ENCODE peak calls at places on chromosomes 12 and 14, in nine cellular contexts. R is HCT116, W is stomach, K is GM12892, P is sigmoid colon, D is suprapubic skin, B is HepG2, M is endothelial cell of umbilical vein, G is prostate gland. O is an unnamed sample.

GRCh38 chr12:4307593-4308333 is 13.2 kb upstream of the TIGAR start:
- DNase-seq in R (peak), W (peak), K (no peak), P (peak), D (no peak), B (peak), M (peak), G (peak), O (peak)

GRCh38 chr12:99455350-99456037 is 192.1 kb upstream of the GARIN6 start:
- DNase-seq in R (peak), W (no peak), K (no peak), P (no peak), D (no peak), B (no peak), M (no peak), G (no peak), O (no peak)

GRCh38 chr14:70013269-70013873 is 134.2 kb downstream of the SMOC1 start:
- DNase-seq in R (peak), W (peak), K (peak), P (no peak), D (no peak), B (peak), M (peak), G (no peak), O (peak)

GRCh38 chr14:72792051-72792788 is 101.7 kb downstream of the DPF3 start:
- DNase-seq in R (no peak), W (no peak), K (no peak), P (no peak), D (no peak), B (no peak), M (no peak), G (no peak), O (no peak)

GRCh38 chr14:64040044-64040443 is 187.2 kb downstream of the SYNE2 start:
- DNase-seq in R (no peak), W (no peak), K (no peak), P (no peak), D (no peak), B (no peak), M (peak), G (no peak), O (no peak)

GRCh38 chr12:49515266-49515665 is 23.6 kb upstream of the KCNH3 start:
- DNase-seq in R (no peak), W (no peak), K (no peak), P (no peak), D (no peak), B (no peak), M (peak), G (no peak), O (no peak)

GRCh38 chr12:78963439-78964222 is 99.1 kb downstream of the SYT1 start:
- DNase-seq in R (peak), W (no peak), K (no peak), P (no peak), D (no peak), B (no peak), M (no peak), G (no peak), O (no peak)

GRCh38 chr12:48934312-48934706 is 9.0 kb upstream of the FKBP11 start:
- DNase-seq in R (no peak), W (no peak), K (no peak), P (peak), D (no peak), B (peak), M (no peak), G (no peak), O (no peak)

GRCh38 chr12:99810718-99811593 is 163.4 kb downstream of the GARIN6 start:
- DNase-seq in R (peak), W (no peak), K (no peak), P (no peak), D (no peak), B (peak), M (peak), G (no peak), O (no peak)

GRCh38 chr12:82554529-82554928 is 132.2 kb upstream of the TMTC2 start:
- DNase-seq in R (no peak), W (no peak), K (no peak), P (no peak), D (no peak), B (no peak), M (peak), G (no peak), O (no peak)

GRCh38 chr14:104361921-104362681 is 217.5 kb upstream of the C14orf180 start:
- DNase-seq in R (no peak), W (peak), K (no peak), P (peak), D (peak), B (no peak), M (no peak), G (no peak), O (no peak)

GRCh38 chr12:124829008-124829707 is 34.5 kb downstream of the SCARB1 start:
- DNase-seq in R (no peak), W (no peak), K (no peak), P (no peak), D (no peak), B (peak), M (no peak), G (no peak), O (peak)

GRCh38 chr14:61271552-61271951 is 9.6 kb downstream of the TMEM30B start:
- DNase-seq in R (no peak), W (no peak), K (no peak), P (no peak), D (no peak), B (no peak), M (no peak), G (no peak), O (no peak)

GRCh38 chr14:89516173-89516572 is 99.1 kb upstream of the FOXN3 start:
- DNase-seq in R (no peak), W (no peak), K (no peak), P (no peak), D (no peak), B (no peak), M (no peak), G (no peak), O (no peak)

GRCh38 chr14:58077621-58078020 is 74.4 kb downstream of the ARMH4 start:
- DNase-seq in R (no peak), W (no peak), K (no peak), P (no peak), D (no peak), B (no peak), M (no peak), G (no peak), O (no peak)

GRCh38 chr12:101181776-101182175 is 28.3 kb downstream of the SLC5A8 start:
- DNase-seq in R (no peak), W (no peak), K (no peak), P (no peak), D (no peak), B (no peak), M (no peak), G (no peak), O (no peak)

GRCh38 chr12:100528471-100529139 is 44.9 kb upstream of the GAS2L3 start:
- DNase-seq in R (no peak), W (no peak), K (no peak), P (no peak), D (no peak), B (no peak), M (no peak), G (no peak), O (no peak)

GRCh38 chr12:53049582-53050318 is at the start of gene TNS2:
- DNase-seq in R (no peak), W (peak), K (peak), P (peak), D (peak), B (peak), M (peak), G (no peak), O (peak)

GRCh38 chr14:101103321-101103901 is 199.9 kb upstream of the RTL1 start:
- DNase-seq in R (no peak), W (peak), K (no peak), P (peak), D (peak), B (no peak), M (no peak), G (no peak), O (no peak)

GRCh38 chr12:53230971-53231858 is 794 bp downstream of the RARG start:
- DNase-seq in R (no peak), W (no peak), K (no peak), P (no peak), D (no peak), B (no peak), M (no peak), G (no peak), O (no peak)

GRCh38 chr14:35750202-35750904 is 58.7 kb downstream of the RALGAPA1 start:
- DNase-seq in R (no peak), W (no peak), K (no peak), P (no peak), D (no peak), B (no peak), M (no peak), G (no peak), O (no peak)

GRCh38 chr12:68831272-68831671 is 23.3 kb downstream of the MDM2 start:
- DNase-seq in R (no peak), W (no peak), K (no peak), P (no peak), D (no peak), B (no peak), M (no peak), G (no peak), O (no peak)

GRCh38 chr14:94129758-94130414 is 482 bp upstream of the IFI27L2 start:
- DNase-seq in R (peak), W (no peak), K (no peak), P (no peak), D (no peak), B (no peak), M (peak), G (no peak), O (no peak)

GRCh38 chr12:52515927-52516831 is 4.0 kb downstream of the KRT5 start:
- DNase-seq in R (no peak), W (no peak), K (no peak), P (no peak), D (peak), B (no peak), M (no peak), G (no peak), O (no peak)

GRCh38 chr12:116133149-116133548 is 144.3 kb downstream of the MED13L start:
- DNase-seq in R (no peak), W (no peak), K (no peak), P (no peak), D (no peak), B (peak), M (no peak), G (no peak), O (no peak)

GRCh38 chr14:94764573-94764972 is 5.3 kb downstream of the GSC start:
- DNase-seq in R (no peak), W (no peak), K (no peak), P (no peak), D (no peak), B (no peak), M (no peak), G (no peak), O (no peak)

GRCh38 chr12:130169256-130169655 is 7.0 kb downstream of the FZD10 start:
- DNase-seq in R (no peak), W (no peak), K (no peak), P (no peak), D (no peak), B (no peak), M (no peak), G (no peak), O (no peak)

GRCh38 chr12:68290126-68290525 is 36.7 kb upstream of the IL22 start:
- DNase-seq in R (no peak), W (no peak), K (peak), P (no peak), D (no peak), B (no peak), M (no peak), G (no peak), O (no peak)

GRCh38 chr12:108324678-108325358 is 14.3 kb downstream of the CMKLR1 start:
- DNase-seq in R (no peak), W (no peak), K (no peak), P (no peak), D (no peak), B (no peak), M (no peak), G (no peak), O (no peak)

GRCh38 chr14:106883218-106883692 is 1356.9 kb downstream of the TMEM121 start:
- DNase-seq in R (no peak), W (no peak), K (no peak), P (no peak), D (no peak), B (peak), M (no peak), G (no peak), O (no peak)

GRCh38 chr12:79680051-79680450 is 10.7 kb downstream of the PAWR start:
- DNase-seq in R (no peak), W (no peak), K (no peak), P (no peak), D (no peak), B (no peak), M (no peak), G (no peak), O (no peak)

GRCh38 chr14:99649219-99649618 is 4.3 kb downstream of the HHIPL1 start:
- DNase-seq in R (no peak), W (no peak), K (no peak), P (no peak), D (no peak), B (no peak), M (no peak), G (no peak), O (no peak)

GRCh38 chr14:72594099-72594901 is 299.6 kb downstream of the DPF3 start:
- DNase-seq in R (no peak), W (no peak), K (no peak), P (peak), D (no peak), B (no peak), M (no peak), G (no peak), O (no peak)

GRCh38 chr12:105596731-105597130 is 266.2 kb downstream of the C12orf75 start:
- DNase-seq in R (no peak), W (no peak), K (no peak), P (no peak), D (no peak), B (no peak), M (no peak), G (no peak), O (no peak)

GRCh38 chr12:17992002-17992656 is 97.9 kb downstream of the RERGL start:
- DNase-seq in R (peak), W (no peak), K (no peak), P (no peak), D (no peak), B (peak), M (peak), G (no peak), O (no peak)

GRCh38 chr12:16399110-16399509 is 51.7 kb downstream of the MGST1 start:
- DNase-seq in R (no peak), W (no peak), K (no peak), P (no peak), D (no peak), B (no peak), M (no peak), G (no peak), O (no peak)

GRCh38 chr14:32998433-32998832 is 59.8 kb downstream of the NPAS3 start:
- DNase-seq in R (no peak), W (no peak), K (no peak), P (no peak), D (no peak), B (no peak), M (peak), G (no peak), O (no peak)

GRCh38 chr12:96211989-96212388 is 17.8 kb downstream of the ELK3 start:
- DNase-seq in R (no peak), W (no peak), K (no peak), P (no peak), D (no peak), B (no peak), M (peak), G (no peak), O (no peak)
- TF ChIP-seq POLR2AphosphoS5 in R (no peak), W (no peak), K (no peak), P (no peak), D (no peak), B (no peak), M (peak), G (no peak), O (no peak)

GRCh38 chr14:68792830-68793733 is at the start of gene ZFP36L1:
- DNase-seq in R (peak), W (peak), K (no peak), P (peak), D (peak), B (peak), M (peak), G (peak), O (peak)

GRCh38 chr14:68791078-68791983 is 1.5 kb downstream of the ZFP36L1 start:
- DNase-seq in R (no peak), W (peak), K (no peak), P (no peak), D (no peak), B (no peak), M (peak), G (no peak), O (no peak)

GRCh38 chr14:68793734-68794129 is 865 bp upstream of the ZFP36L1 start:
- DNase-seq in R (no peak), W (no peak), K (no peak), P (no peak), D (no peak), B (no peak), M (no peak), G (no peak), O (no peak)

GRCh38 chr14:68790656-68791077 is 2.2 kb downstream of the ZFP36L1 start:
- DNase-seq in R (no peak), W (peak), K (no peak), P (no peak), D (no peak), B (no peak), M (peak), G (no peak), O (no peak)

DNA sequence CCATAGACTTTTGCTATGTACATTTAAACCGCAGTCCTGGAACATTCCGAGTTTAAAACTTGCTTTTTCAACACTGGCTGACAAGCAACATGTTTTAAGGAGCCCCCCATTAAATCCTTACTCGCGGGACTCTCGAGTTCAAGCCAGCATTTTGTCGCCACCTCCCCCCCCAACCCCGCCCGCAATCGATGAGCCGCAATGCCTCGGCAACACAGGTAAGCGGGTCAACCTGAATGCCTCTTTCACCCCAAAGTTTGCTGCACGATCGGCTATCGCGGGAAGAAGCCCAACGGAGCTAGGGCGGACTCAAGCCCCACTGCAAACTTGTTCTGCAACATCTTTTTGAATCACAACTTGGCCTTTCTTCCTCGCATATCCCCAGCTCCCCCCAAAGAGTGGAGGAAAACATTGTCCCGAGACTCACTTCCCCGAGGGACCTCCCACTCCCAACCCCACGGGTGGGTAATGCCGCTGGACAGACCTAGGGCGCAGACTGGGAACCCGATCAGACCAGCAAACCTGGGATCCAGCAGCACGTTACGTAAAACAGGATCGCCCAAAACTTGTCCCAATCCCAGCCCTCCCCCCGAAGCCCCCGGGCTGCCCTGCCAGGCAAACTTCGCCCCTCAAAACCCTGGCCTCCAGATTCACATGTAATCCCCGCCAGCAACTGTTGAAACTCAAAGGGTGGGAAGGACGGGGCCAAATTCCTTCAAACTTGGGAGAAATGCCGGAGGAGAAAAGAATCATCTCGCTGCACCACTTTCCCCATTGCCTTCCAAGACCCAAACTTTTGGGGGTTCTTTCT is 641 bp downstream of the ZFP36L1 start:
- DNase-seq in R (no peak), W (peak), K (no peak), P (peak), D (no peak), B (no peak), M (peak), G (no peak), O (no peak)
- TF ChIP-seq POLR2AphosphoS5 in R (peak), W (no peak), K (no peak), P (peak), D (peak), B (no peak), M (no peak), G (no peak), O (peak)

DNA sequence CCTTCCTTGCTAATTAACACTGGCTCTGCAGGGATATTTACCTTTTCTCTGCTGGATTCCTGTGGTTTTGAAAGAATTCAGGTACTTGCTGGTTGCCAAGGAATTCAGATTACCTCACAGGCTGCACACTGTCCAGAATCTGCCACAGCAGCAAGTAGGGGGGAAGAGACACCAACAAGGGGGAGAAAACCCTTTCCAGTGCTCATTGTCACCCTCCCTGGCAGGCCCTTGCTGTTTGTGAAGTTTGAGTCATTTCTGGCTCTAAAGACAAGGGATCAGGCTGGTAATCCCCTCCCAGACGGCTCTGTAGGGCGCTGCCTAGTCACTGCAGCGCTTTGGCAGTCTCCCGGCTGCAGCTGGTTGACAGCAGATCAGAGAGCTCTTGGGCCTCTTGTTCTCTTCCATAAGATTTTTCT is 50.8 kb downstream of the TTLL5 start:
- DNase-seq in R (peak), W (peak), K (no peak), P (peak), D (peak), B (peak), M (peak), G (peak), O (peak)
- TF ChIP-seq POLR2AphosphoS5 in R (no peak), W (no peak), K (no peak), P (no peak), D (no peak), B (no peak), M (no peak), G (peak), O (no peak)

GRCh38 chr14:66045572-66046021 is 440.6 kb upstream of the CCDC196 start:
- DNase-seq in R (no peak), W (no peak), K (no peak), P (no peak), D (no peak), B (no peak), M (peak), G (no peak), O (no peak)
- TF ChIP-seq POLR2AphosphoS5 in R (no peak), W (no peak), K (no peak), P (no peak), D (no peak), B (no peak), M (no peak), G (no peak), O (no peak)

GRCh38 chr12:128795530-128796361 is 28.0 kb downstream of the SLC15A4 start:
- DNase-seq in R (no peak), W (no peak), K (no peak), P (peak), D (no peak), B (no peak), M (peak), G (no peak), O (no peak)
- TF ChIP-seq POLR2AphosphoS5 in R (no peak), W (no peak), K (peak), P (no peak), D (no peak), B (no peak), M (no peak), G (no peak), O (no peak)

O was measured in transverse colon.